ENCODE peak calls at places on chromosomes 7 and 10, in ten cellular contexts. T, G, F, Q, V, Z, K, L, R and P are unnamed samples.

GRCh38 chr7:117834983-117835664 is 38.1 kb downstream of the CTTNBP2 start:
- DNase-seq in T (no peak), G (no peak), F (no peak), Q (no peak), V (peak), Z (no peak), K (peak), L (no peak), R (no peak), P (no peak)

GRCh38 chr10:94292448-94293118 is 70.2 kb downstream of the NOC3L start:
- DNase-seq in T (peak), G (peak), F (no peak), Q (no peak), V (no peak), Z (no peak), K (no peak), L (no peak), R (no peak), P (no peak)

GRCh38 chr7:70693300-70693689 is 438.6 kb upstream of the GALNT17 start:
- DNase-seq in T (peak), G (no peak), F (no peak), Q (no peak), V (no peak), Z (no peak), K (no peak), L (no peak), R (no peak), P (peak)

GRCh38 chr7:5792268-5792667 is 10.8 kb upstream of the RNF216 start:
- DNase-seq in T (no peak), G (no peak), F (no peak), Q (no peak), V (no peak), Z (no peak), K (no peak), L (no peak), R (no peak), P (no peak)

GRCh38 chr7:93977551-93977950 is 26.6 kb downstream of the BET1 start:
- DNase-seq in T (no peak), G (no peak), F (no peak), Q (no peak), V (no peak), Z (no peak), K (no peak), L (no peak), R (no peak), P (no peak)

GRCh38 chr10:68109312-68109711 is at the start of gene MYPN:
- DNase-seq in T (no peak), G (no peak), F (no peak), Q (no peak), V (no peak), Z (no peak), K (no peak), L (no peak), R (no peak), P (no peak)

GRCh38 chr10:132671171-132672154 is 114.5 kb downstream of the NKX6-2 start:
- DNase-seq in T (no peak), G (no peak), F (no peak), Q (no peak), V (no peak), Z (no peak), K (no peak), L (no peak), R (no peak), P (no peak)

GRCh38 chr10:11724938-11725776 is 17.0 kb upstream of the ECHDC3 start:
- DNase-seq in T (peak), G (peak), F (no peak), Q (no peak), V (peak), Z (no peak), K (no peak), L (peak), R (no peak), P (no peak)